ENCODE peak calls at places on chromosome X, in ten cellular contexts. C is RKO; G is B cell; R is glomerular endothelial cell; I is activated naive CD8-positive, alpha-beta T cell treated with anti-CD3 and anti-CD28 coated beads, Interleukin-2, amount 50 U/mL, for 24 hours; D is NCI-H1105; Y is ACHN; Q is activated CD4-positive, alpha-beta T cell treated with anti-CD3 and anti-CD28 coated beads, Interleukin-2, amount 10 ng/mL, durations not matched to agents 7 days and 5 days; V is pons; T is NCI-H146. S is an unnamed sample.

GRCh38 chrX:19514791-19515614 is at the start of gene MAP3K15:
- DNase-seq in C (no peak), G (peak; percentile 20), R (no peak), I (peak; percentile 19), D (no peak), Y (peak; percentile 50), Q (peak; percentile 12), V (no peak), T (peak; percentile 61), S (peak; percentile 38)

GRCh38 chrX:136586386-136586785 is 54.4 kb downstream of the VGLL1 start:
- DNase-seq in C (no peak), G (no peak), R (no peak), I (no peak), D (no peak), Y (no peak), Q (peak; percentile 40), V (peak; percentile 4), T (no peak), S (no peak)

GRCh38 chrX:34656467-34656841 is 631 bp downstream of the TMEM47 start:
- DNase-seq in C (no peak), G (no peak), R (no peak), I (no peak), D (no peak), Y (no peak), Q (no peak), V (no peak), T (no peak), S (no peak)

GRCh38 chrX:68358679-68359078 is 74.6 kb downstream of the OPHN1 start:
- DNase-seq in C (no peak), G (no peak), R (no peak), I (no peak), D (no peak), Y (no peak), Q (no peak), V (no peak), T (no peak), S (no peak)

GRCh38 chrX:29488919-29489318 is 726.4 kb upstream of the MAGEB2 start:
- DNase-seq in C (no peak), G (no peak), R (no peak), I (no peak), D (no peak), Y (no peak), Q (no peak), V (no peak), T (no peak), S (peak; percentile 70)

GRCh38 chrX:56800307-56800706 is 71.3 kb downstream of the NBDY start:
- DNase-seq in C (no peak), G (no peak), R (no peak), I (no peak), D (no peak), Y (no peak), Q (no peak), V (no peak), T (no peak), S (no peak)

GRCh38 chrX:47879447-47879846 is 42.7 kb downstream of the ZNF81 start:
- DNase-seq in C (no peak), G (no peak), R (no peak), I (no peak), D (no peak), Y (no peak), Q (no peak), V (peak; percentile 0), T (no peak), S (no peak)

GRCh38 chrX:105543271-105543670 is 279.1 kb upstream of the NRK start:
- DNase-seq in C (no peak), G (no peak), R (no peak), I (no peak), D (no peak), Y (no peak), Q (no peak), V (no peak), T (no peak), S (no peak)

GRCh38 chrX:3461824-3462508 is 115.5 kb upstream of the MXRA5 start:
- DNase-seq in C (no peak), G (no peak), R (no peak), I (no peak), D (no peak), Y (no peak), Q (no peak), V (peak; percentile 1), T (no peak), S (peak; percentile 48)

GRCh38 chrX:111869639-111870034 is 6.3 kb upstream of the TRPC5OS start:
- DNase-seq in C (peak; percentile 75), G (peak; percentile 14), R (peak; percentile 1), I (peak; percentile 1), D (peak; percentile 17), Y (peak; percentile 36), Q (peak; percentile 18), V (peak; percentile 59), T (peak; percentile 8), S (peak; percentile 54)

GRCh38 chrX:129523076-129524055 is at the start of gene SMARCA1:
- DNase-seq in C (no peak), G (peak; percentile 22), R (no peak), I (no peak), D (no peak), Y (peak; percentile 51), Q (no peak), V (no peak), T (peak; percentile 70), S (no peak)

GRCh38 chrX:9604111-9604907 is 139.5 kb downstream of the TBL1X start:
- DNase-seq in C (no peak), G (no peak), R (no peak), I (no peak), D (no peak), Y (peak; percentile 83), Q (no peak), V (peak; percentile 78), T (no peak), S (no peak)

GRCh38 chrX:16552546-16552945 is 97.4 kb upstream of the S100G start:
- DNase-seq in C (peak; percentile 10), G (no peak), R (no peak), I (no peak), D (no peak), Y (no peak), Q (no peak), V (no peak), T (no peak), S (no peak)

GRCh38 chrX:130186645-130187044 is 14.9 kb downstream of the RAB33A start:
- DNase-seq in C (no peak), G (no peak), R (no peak), I (no peak), D (no peak), Y (no peak), Q (no peak), V (no peak), T (no peak), S (no peak)

GRCh38 chrX:137573356-137574101 is 7.6 kb downstream of the ZIC3 start:
- DNase-seq in C (no peak), G (no peak), R (no peak), I (no peak), D (no peak), Y (no peak), Q (no peak), V (no peak), T (no peak), S (no peak)

GRCh38 chrX:110044531-110045249 is 41.8 kb downstream of the TMEM164 start:
- DNase-seq in C (no peak), G (no peak), R (no peak), I (no peak), D (no peak), Y (no peak), Q (no peak), V (no peak), T (no peak), S (no peak)

GRCh38 chrX:118495061-118495921 is at the start of gene DOCK11:
- DNase-seq in C (peak; percentile 62), G (peak; percentile 88), R (no peak), I (peak; percentile 76), D (peak; percentile 36), Y (peak; percentile 79), Q (peak; percentile 87), V (peak; percentile 63), T (peak; percentile 90), S (peak; percentile 72)

GRCh38 chrX:150157291-150157690 is 205.8 kb upstream of the MAMLD1 start:
- DNase-seq in C (no peak), G (no peak), R (no peak), I (no peak), D (no peak), Y (no peak), Q (no peak), V (no peak), T (no peak), S (no peak)

GRCh38 chrX:104270916-104271512 is 16.3 kb upstream of the ESX1 start:
- DNase-seq in C (peak; percentile 68), G (peak; percentile 12), R (peak; percentile 9), I (peak; percentile 26), D (peak; percentile 8), Y (peak; percentile 52), Q (peak; percentile 31), V (peak; percentile 67), T (peak; percentile 0), S (no peak)

GRCh38 chrX:11193035-11193469 is 81.9 kb downstream of the HCCS start:
- DNase-seq in C (no peak), G (no peak), R (no peak), I (no peak), D (no peak), Y (no peak), Q (no peak), V (no peak), T (peak; percentile 45), S (no peak)

GRCh38 chrX:27276751-27277150 is 186.4 kb downstream of the PPP4R3C start:
- DNase-seq in C (peak; percentile 64), G (no peak), R (no peak), I (no peak), D (no peak), Y (no peak), Q (no peak), V (no peak), T (no peak), S (no peak)

GRCh38 chrX:65921363-65921762 is 118.5 kb downstream of the VSIG4 start:
- DNase-seq in C (no peak), G (no peak), R (no peak), I (no peak), D (no peak), Y (no peak), Q (no peak), V (no peak), T (no peak), S (no peak)

GRCh38 chrX:55201930-55202579 is 18.1 kb upstream of the PAGE5 start:
- DNase-seq in C (no peak), G (no peak), R (no peak), I (no peak), D (no peak), Y (no peak), Q (no peak), V (no peak), T (no peak), S (no peak)

GRCh38 chrX:38150993-38151392 is 69.7 kb downstream of the SRPX start:
- DNase-seq in C (no peak), G (no peak), R (no peak), I (no peak), D (no peak), Y (no peak), Q (no peak), V (no peak), T (no peak), S (no peak)

GRCh38 chrX:34884693-34885277 is 57.8 kb upstream of the FAM47B start:
- DNase-seq in C (peak; percentile 78), G (no peak), R (peak; percentile 7), I (no peak), D (no peak), Y (peak; percentile 46), Q (no peak), V (no peak), T (no peak), S (no peak)

GRCh38 chrX:131262738-131263679 is 26.1 kb downstream of the IGSF1 start:
- DNase-seq in C (peak; percentile 22), G (no peak), R (no peak), I (peak; percentile 5), D (no peak), Y (peak; percentile 18), Q (peak; percentile 7), V (no peak), T (peak; percentile 21), S (peak; percentile 54)

GRCh38 chrX:7596822-7597221 is 246.1 kb upstream of the VCX start:
- DNase-seq in C (no peak), G (no peak), R (no peak), I (no peak), D (no peak), Y (no peak), Q (no peak), V (no peak), T (no peak), S (no peak)

GRCh38 chrX:113929004-113929403 is 654.9 kb upstream of the HTR2C start:
- DNase-seq in C (peak; percentile 69), G (peak; percentile 22), R (peak; percentile 20), I (no peak), D (peak; percentile 21), Y (peak; percentile 34), Q (no peak), V (peak; percentile 18), T (peak; percentile 18), S (peak; percentile 32)